ENCODE peak calls at places on chromosome 3, in ten cellular contexts. F is Peyer's patch; B is CD8-positive, alpha-beta memory T cell; D is uterus; T is IMR-90; W is aorta; V is adrenal gland; X is body of pancreas; Z is transverse colon; C is left ventricle myocardium inferior. K is an unnamed sample.

GRCh38 chr3:194931366-194931765 is 245.7 kb downstream of the FAM43A start:
- DNase-seq in F (no peak), B (no peak), D (no peak), T (no peak), W (no peak), V (no peak), X (no peak), Z (no peak), C (no peak), K (no peak)

GRCh38 chr3:150081084-150081483 is 110.4 kb upstream of the PFN2 start:
- DNase-seq in F (no peak), B (no peak), D (no peak), T (peak), W (no peak), V (no peak), X (no peak), Z (no peak), C (no peak), K (no peak)

GRCh38 chr3:49411550-49411967 is 217 bp downstream of the RHOA start:
- DNase-seq in F (peak), B (peak), D (peak), T (no peak), W (peak), V (peak), X (peak), Z (peak), C (peak), K (peak)

GRCh38 chr3:124033360-124034015 is 41.6 kb upstream of the ROPN1 start:
- DNase-seq in F (no peak), B (no peak), D (peak), T (no peak), W (peak), V (peak), X (peak), Z (peak), C (peak), K (peak)

GRCh38 chr3:173529062-173529711 is 131.6 kb downstream of the NLGN1 start:
- DNase-seq in F (no peak), B (no peak), D (no peak), T (peak), W (no peak), V (no peak), X (peak), Z (no peak), C (no peak), K (no peak)

GRCh38 chr3:130896101-130896500 is 2.2 kb downstream of the ATP2C1 start:
- DNase-seq in F (no peak), B (no peak), D (no peak), T (no peak), W (no peak), V (no peak), X (no peak), Z (no peak), C (no peak), K (no peak)

GRCh38 chr3:147812186-147812911 is 403.2 kb downstream of the ZIC1 start:
- DNase-seq in F (no peak), B (no peak), D (no peak), T (no peak), W (no peak), V (no peak), X (no peak), Z (no peak), C (no peak), K (no peak)

GRCh38 chr3:126370055-126370454 is 12.8 kb upstream of the KLF15 start:
- DNase-seq in F (no peak), B (no peak), D (no peak), T (no peak), W (peak), V (no peak), X (no peak), Z (no peak), C (no peak), K (no peak)

GRCh38 chr3:133851931-133852330 is 43.8 kb downstream of the RAB6B start:
- DNase-seq in F (no peak), B (no peak), D (no peak), T (no peak), W (no peak), V (no peak), X (no peak), Z (no peak), C (no peak), K (no peak)

GRCh38 chr3:169675091-169675490 is 11.6 kb upstream of the MECOM start:
- DNase-seq in F (no peak), B (no peak), D (no peak), T (no peak), W (no peak), V (no peak), X (no peak), Z (no peak), C (no peak), K (no peak)

GRCh38 chr3:188002626-188003138 is 151.3 kb upstream of the LPP start:
- DNase-seq in F (no peak), B (no peak), D (no peak), T (no peak), W (no peak), V (peak), X (no peak), Z (no peak), C (no peak), K (no peak)

GRCh38 chr3:156797368-156797767 is 28.8 kb upstream of the LEKR1 start:
- DNase-seq in F (no peak), B (no peak), D (no peak), T (no peak), W (no peak), V (no peak), X (no peak), Z (no peak), C (no peak), K (no peak)

GRCh38 chr3:26099692-26100091 is 309.8 kb downstream of the OXSM start:
- DNase-seq in F (no peak), B (no peak), D (no peak), T (no peak), W (no peak), V (no peak), X (no peak), Z (no peak), C (no peak), K (no peak)

GRCh38 chr3:168341965-168342719 is 246.4 kb upstream of the GOLIM4 start:
- DNase-seq in F (no peak), B (no peak), D (no peak), T (peak), W (no peak), V (no peak), X (no peak), Z (peak), C (no peak), K (no peak)

GRCh38 chr3:187736418-187736871 is 8.8 kb downstream of the BCL6 start:
- DNase-seq in F (no peak), B (no peak), D (no peak), T (peak), W (no peak), V (peak), X (peak), Z (no peak), C (no peak), K (no peak)

GRCh38 chr3:192917508-192918274 is at the start of gene MB21D2:
- DNase-seq in F (peak), B (no peak), D (peak), T (peak), W (peak), V (peak), X (peak), Z (peak), C (peak), K (peak)

GRCh38 chr3:32612551-32612950 is 41.9 kb upstream of the DYNC1LI1 start:
- DNase-seq in F (no peak), B (no peak), D (no peak), T (no peak), W (no peak), V (no peak), X (no peak), Z (no peak), C (no peak), K (no peak)

GRCh38 chr3:11236588-11237461 is 35.4 kb upstream of the ATG7 start:
- DNase-seq in F (peak), B (peak), D (peak), T (peak), W (no peak), V (peak), X (peak), Z (peak), C (peak), K (no peak)

GRCh38 chr3:77186728-77187127 is 146.8 kb downstream of the ROBO2 start:
- DNase-seq in F (no peak), B (no peak), D (no peak), T (peak), W (no peak), V (no peak), X (no peak), Z (no peak), C (no peak), K (no peak)
- H3K27ac ChIP-seq in F (no peak), B (no peak), D (no peak), T (no peak), W (no peak), V (no peak), X (no peak), Z (no peak), C (no peak), K (no peak)

GRCh38 chr3:127962937-127963336 is 47.9 kb downstream of the KBTBD12 start:
- DNase-seq in F (no peak), B (no peak), D (no peak), T (no peak), W (no peak), V (no peak), X (no peak), Z (no peak), C (no peak), K (no peak)
- H3K4me3 ChIP-seq in F (no peak), B (no peak), D (no peak), T (no peak), W (no peak), V (no peak), X (no peak), Z (no peak), C (no peak), K (no peak)

GRCh38 chr3:191338177-191338488 is 7.8 kb upstream of the UTS2B start:
- DNase-seq in F (no peak), B (no peak), D (no peak), T (no peak), W (no peak), V (no peak), X (no peak), Z (no peak), C (no peak), K (no peak)
- H3K27ac ChIP-seq in F (no peak), B (peak), D (peak), T (peak), W (no peak), V (no peak), X (no peak), Z (peak), C (no peak), K (peak)

DNA sequence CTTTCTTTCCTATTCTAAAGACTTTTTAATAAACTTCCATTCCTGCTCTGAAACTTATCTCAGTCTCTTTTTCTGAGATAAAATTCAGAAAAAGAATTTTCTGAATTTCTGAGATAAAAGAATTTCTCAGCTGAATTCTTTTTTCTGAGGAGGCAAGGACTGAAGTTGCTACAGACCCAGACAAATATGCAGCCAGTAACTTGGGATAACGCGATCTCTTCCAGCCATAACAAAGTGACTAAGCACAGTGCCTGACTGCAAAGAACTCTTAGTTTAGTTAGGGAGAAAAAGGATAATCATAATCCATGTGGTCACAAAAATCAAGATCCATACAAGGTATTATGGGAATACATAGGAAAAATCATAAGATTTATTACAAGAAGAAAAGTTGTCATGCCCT is 222.0 kb upstream of the GAP43 start:
- DNase-seq in F (no peak), B (no peak), D (no peak), T (peak), W (no peak), V (peak), X (no peak), Z (no peak), C (no peak), K (no peak)
- H3K4me3 ChIP-seq in F (no peak), B (no peak), D (no peak), T (no peak), W (no peak), V (no peak), X (no peak), Z (no peak), C (no peak), K (no peak)

DNA sequence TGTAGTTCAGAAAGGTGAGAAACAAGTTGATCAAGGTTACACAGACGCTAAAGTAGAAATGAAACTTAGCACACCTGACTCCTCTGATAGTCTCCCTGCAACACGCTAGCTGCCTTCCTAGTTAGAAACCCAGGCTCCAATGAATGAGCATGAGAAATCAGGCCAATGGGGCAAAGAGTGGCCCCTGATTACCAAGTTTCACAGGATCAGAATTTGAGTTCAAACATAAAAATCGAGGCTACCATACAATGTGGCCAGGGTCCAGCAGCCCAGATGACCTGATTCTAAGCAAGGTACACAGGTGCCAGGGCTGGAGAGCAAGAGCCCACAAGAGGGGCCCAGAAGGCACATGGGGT is 7.7 kb downstream of the PLD1 start:
- DNase-seq in F (no peak), B (no peak), D (no peak), T (no peak), W (no peak), V (no peak), X (no peak), Z (no peak), C (no peak), K (no peak)
- H3K27ac ChIP-seq in F (peak), B (no peak), D (peak), T (no peak), W (no peak), V (no peak), X (peak), Z (peak), C (peak), K (peak)

GRCh38 chr3:196639517-196640500 is at the start of gene NRROS:
- DNase-seq in F (peak), B (peak), D (peak), T (peak), W (peak), V (peak), X (peak), Z (peak), C (peak), K (peak)

GRCh38 chr3:196643201-196643749 is 3.8 kb downstream of the NRROS start:
- DNase-seq in F (peak), B (peak), D (no peak), T (no peak), W (peak), V (peak), X (no peak), Z (peak), C (no peak), K (peak)

GRCh38 chr3:196641278-196642058 is 2.0 kb downstream of the NRROS start:
- DNase-seq in F (no peak), B (no peak), D (no peak), T (no peak), W (no peak), V (no peak), X (no peak), Z (no peak), C (no peak), K (no peak)

GRCh38 chr3:196638922-196639516 is 475 bp upstream of the NRROS start:
- DNase-seq in F (no peak), B (no peak), D (no peak), T (no peak), W (no peak), V (no peak), X (no peak), Z (no peak), C (no peak), K (no peak)

DNA sequence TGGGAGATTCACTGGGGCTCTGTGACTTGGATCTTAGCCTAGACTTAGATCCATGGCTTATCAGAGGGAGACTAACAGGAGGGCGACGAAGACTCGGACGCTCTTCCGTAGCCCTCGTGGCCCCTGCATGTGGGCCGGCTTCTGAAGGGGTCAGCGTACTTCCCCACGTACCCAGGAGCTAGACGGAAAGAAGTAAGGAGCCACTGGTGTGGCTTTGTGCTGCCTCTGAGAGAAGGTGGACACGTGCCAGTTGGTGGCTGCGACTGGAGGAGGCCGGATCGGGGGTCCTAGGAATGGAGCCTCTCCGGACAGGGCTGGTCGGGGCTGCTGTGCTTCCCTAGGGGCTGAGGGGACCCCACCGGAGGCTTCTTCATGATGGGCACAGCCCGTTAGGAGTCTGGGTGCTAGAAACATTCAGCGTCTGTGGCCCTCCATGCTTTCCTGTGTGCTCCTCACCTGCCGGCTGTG is 1.0 kb downstream of the NRROS start:
- DNase-seq in F (no peak), B (no peak), D (no peak), T (no peak), W (peak), V (no peak), X (no peak), Z (no peak), C (no peak), K (no peak)
- H3K4me3 ChIP-seq in F (peak), B (peak), D (peak), T (no peak), W (no peak), V (peak), X (no peak), Z (peak), C (peak), K (peak)

GRCh38 chr3:113276581-113277080 is 65.3 kb downstream of the BOC start:
- DNase-seq in F (no peak), B (no peak), D (no peak), T (peak), W (no peak), V (no peak), X (no peak), Z (no peak), C (no peak), K (no peak)
- H3K27ac ChIP-seq in F (peak), B (no peak), D (peak), T (peak), W (peak), V (no peak), X (peak), Z (peak), C (peak), K (peak)

DNA sequence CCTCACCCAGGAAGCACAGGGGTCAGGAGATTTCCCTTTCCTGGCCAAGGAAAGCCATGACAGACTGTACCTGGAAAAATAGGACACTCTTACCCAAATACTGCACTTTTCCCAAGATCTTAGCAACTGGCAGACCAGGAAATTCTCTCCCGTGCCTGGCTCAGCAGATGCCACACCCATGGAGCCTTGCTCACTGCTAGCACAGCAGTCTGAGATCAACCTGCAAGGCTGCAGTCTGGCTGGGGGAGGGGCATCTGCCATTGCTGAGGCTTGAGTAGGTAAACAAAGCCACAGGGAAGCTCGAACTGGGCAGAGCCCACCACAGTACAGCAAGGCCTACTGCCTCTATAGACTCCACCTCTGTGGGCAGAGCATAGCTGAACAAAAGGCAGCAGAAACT is 567.3 kb upstream of the LMCD1 start:
- DNase-seq in F (no peak), B (no peak), D (no peak), T (no peak), W (no peak), V (no peak), X (no peak), Z (peak), C (no peak), K (no peak)
- H3K4me3 ChIP-seq in F (no peak), B (no peak), D (no peak), T (no peak), W (no peak), V (no peak), X (no peak), Z (no peak), C (no peak), K (no peak)

K was measured in tibial artery.